ENCODE peak calls at places on chromosomes 5 and 9, in seven cellular contexts. M, T, R, F, E, Z and W are unnamed samples. For H3K27me3, the result is how much of the 10 kb centered on the place peaks cover.

GRCh38 chr9:99401826-99402225 is 179.7 kb downstream of the SEC61B start:
- DNase-seq in M (no peak), T (no peak), E (no peak), Z (no peak), F (no peak), R (no peak), W (no peak)

GRCh38 chr5:127959152-127959764 is 124.3 kb upstream of the SLC12A2 start:
- DNase-seq in R (peak), Z (peak), E (peak), M (peak), F (peak), T (peak), W (peak)

GRCh38 chr9:84207443-84208032 is 133.0 kb downstream of the SLC28A3 start:
- DNase-seq in R (no peak), F (no peak), Z (no peak), E (peak), M (no peak), T (no peak), W (no peak)

GRCh38 chr5:175513297-175513696 is 34.9 kb downstream of the SFXN1 start:
- DNase-seq in T (no peak), R (no peak), F (no peak), Z (no peak), M (no peak), E (no peak), W (no peak)

GRCh38 chr5:14435481-14435880 is 146.1 kb upstream of the OTULINL start:
- DNase-seq in Z (no peak), M (no peak), E (no peak), F (peak), R (no peak), T (no peak), W (no peak)

GRCh38 chr9:100670719-100671118 is 92.8 kb downstream of the CAVIN4 start:
- DNase-seq in R (no peak), M (no peak), Z (no peak), F (no peak), T (no peak), E (no peak), W (no peak)

GRCh38 chr9:75455444-75455921 is 367.2 kb downstream of the OSTF1 start:
- DNase-seq in M (peak), T (no peak), E (peak), Z (no peak), R (no peak), F (peak), W (peak)

GRCh38 chr5:107917983-107918382 is 247.2 kb upstream of the EFNA5 start:
- DNase-seq in Z (no peak), F (peak), T (no peak), R (no peak), M (no peak), E (no peak), W (no peak)

GRCh38 chr5:89452081-89452480 is 569.1 kb upstream of the MEF2C start:
- DNase-seq in R (no peak), Z (no peak), F (no peak), T (no peak), E (no peak), M (no peak), W (no peak)

GRCh38 chr9:104090578-104090977 is 3.5 kb upstream of the SMC2 start:
- DNase-seq in F (no peak), T (no peak), Z (no peak), R (no peak), E (no peak), M (no peak), W (no peak)

GRCh38 chr9:132354645-132355355 is at the start of gene SETX:
- DNase-seq in F (peak), M (peak), R (peak), E (peak), T (peak), Z (peak), W (peak)

GRCh38 chr9:89461302-89461701 is 36.6 kb downstream of the SEMA4D start:
- DNase-seq in Z (no peak), T (no peak), F (peak), E (no peak), M (no peak), R (no peak), W (no peak)

GRCh38 chr9:134642385-134643181 is 980 bp downstream of the COL5A1 start:
- DNase-seq in F (peak), T (peak), Z (peak), R (peak), M (peak), E (peak), W (peak)

GRCh38 chr9:68907910-68908309 is 106.0 kb downstream of the PRKACG start:
- DNase-seq in T (no peak), M (no peak), E (no peak), F (no peak), R (no peak), Z (no peak), W (no peak)

GRCh38 chr5:89377752-89378455 is 494.9 kb upstream of the MEF2C start:
- DNase-seq in F (peak), Z (no peak), M (no peak), T (no peak), E (no peak), R (no peak), W (no peak)

GRCh38 chr5:151183451-151184245 is 26.1 kb upstream of the ANXA6 start:
- DNase-seq in Z (no peak), E (no peak), R (no peak), T (no peak), F (peak), M (no peak), W (no peak)

GRCh38 chr9:79263666-79264460 is 307.9 kb upstream of the TLE4 start:
- DNase-seq in T (no peak), F (peak), R (peak), Z (no peak), E (no peak), M (peak), W (no peak)

GRCh38 chr5:110644357-110644756 is 82.1 kb downstream of the TMEM232 start:
- DNase-seq in Z (no peak), F (no peak), R (no peak), M (no peak), T (no peak), E (no peak), W (no peak)

GRCh38 chr5:67030289-67031069 is 166.1 kb downstream of the CD180 start:
- DNase-seq in E (no peak), T (no peak), F (peak), Z (no peak), R (no peak), M (no peak), W (no peak)

GRCh38 chr9:90914868-90915483 is 113.4 kb downstream of the SYK start:
- DNase-seq in R (peak), T (peak), M (peak), Z (peak), E (peak), F (peak), W (peak)

GRCh38 chr5:624118-624950 is 12.2 kb downstream of the CEP72 start:
- DNase-seq in M (no peak), Z (no peak), F (no peak), E (no peak), R (peak), T (no peak), W (no peak)

GRCh38 chr9:137168575-137168906 is 1.3 kb downstream of the LRRC26 start:
- DNase-seq in Z (no peak), E (no peak), F (peak), R (peak), T (no peak), M (no peak), W (no peak)

GRCh38 chr5:64977779-64978178 is 209.0 kb downstream of the CWC27 start:
- DNase-seq in R (no peak), Z (no peak), E (no peak), F (peak), M (no peak), T (peak), W (no peak)

GRCh38 chr5:103522586-103522985 is 40.0 kb downstream of the NUDT12 start:
- DNase-seq in E (no peak), F (peak), Z (no peak), T (no peak), R (no peak), M (no peak), W (peak)

GRCh38 chr9:126361810-126362238 is 35.2 kb downstream of the MVB12B start:
- DNase-seq in F (peak), E (no peak), M (no peak), Z (no peak), R (no peak), T (no peak), W (no peak)

GRCh38 chr9:127168756-127169506 is 46.5 kb upstream of the ANGPTL2 start:
- DNase-seq in M (no peak), T (no peak), Z (peak), F (no peak), R (no peak), E (no peak), W (no peak)

GRCh38 chr9:123338710-123339665 is 17.0 kb upstream of the CRB2 start:
- DNase-seq in M (no peak), R (no peak), E (peak), F (no peak), Z (peak), T (no peak), W (no peak)

GRCh38 chr5:74390822-74391221 is 249.7 kb downstream of the ENC1 start:
- DNase-seq in R (no peak), M (no peak), Z (no peak), F (no peak), E (no peak), T (no peak), W (no peak)

GRCh38 chr5:88256037-88256436 is 12.6 kb downstream of the TMEM161B start:
- DNase-seq in F (no peak), Z (no peak), E (no peak), T (no peak), R (no peak), M (no peak), W (no peak)
- H3K27ac ChIP-seq in F (no peak), Z (no peak), E (no peak), T (no peak), R (no peak), M (no peak), W (no peak)

GRCh38 chr5:10106285-10106684 is 143.4 kb downstream of the ATPSCKMT start:
- DNase-seq in R (no peak), Z (no peak), F (no peak), M (no peak), E (no peak), T (no peak), W (no peak)

GRCh38 chr5:10110228-10110627 is 139.5 kb downstream of the ATPSCKMT start:
- DNase-seq in E (no peak), T (no peak), M (no peak), R (no peak), Z (no peak), F (no peak), W (no peak)

GRCh38 chr5:10111575-10111974 is 138.1 kb downstream of the ATPSCKMT start:
- DNase-seq in M (no peak), E (no peak), T (no peak), R (no peak), F (peak), Z (no peak), W (no peak)

GRCh38 chr5:10103098-10103497 is 146.6 kb downstream of the ATPSCKMT start:
- DNase-seq in T (no peak), F (no peak), E (no peak), Z (no peak), R (no peak), M (no peak), W (no peak)

GRCh38 chr5:10106806-10107205 is 142.9 kb downstream of the ATPSCKMT start:
- DNase-seq in F (peak), R (no peak), E (no peak), Z (no peak), T (no peak), M (no peak), W (no peak)
- H3K27me3 ChIP-seq in F (under half), R (under half), E (under half), Z (under half), T (under half), M (under half), W (under half)

GRCh38 chr5:6599739-6600138 is 33.1 kb downstream of the NSUN2 start:
- DNase-seq in Z (no peak), F (no peak), M (no peak), R (no peak), E (no peak), T (no peak), W (no peak)

GRCh38 chr5:6598351-6598900 is 34.4 kb downstream of the NSUN2 start:
- DNase-seq in F (peak), M (no peak), R (no peak), T (no peak), Z (no peak), E (no peak), W (no peak)

GRCh38 chr5:6596388-6596787 is 36.5 kb downstream of the NSUN2 start:
- DNase-seq in E (no peak), F (no peak), M (no peak), T (no peak), Z (no peak), R (no peak), W (no peak)

GRCh38 chr5:6595405-6595804 is 37.4 kb downstream of the NSUN2 start:
- DNase-seq in T (no peak), Z (no peak), F (no peak), R (no peak), M (no peak), E (no peak), W (no peak)

GRCh38 chr5:6597557-6597956 is 35.3 kb downstream of the NSUN2 start:
- DNase-seq in T (no peak), F (no peak), Z (no peak), E (no peak), M (no peak), R (no peak), W (no peak)
- H3K27ac ChIP-seq in T (peak), F (peak), Z (no peak), E (no peak), M (peak), R (no peak), W (no peak)

DNA sequence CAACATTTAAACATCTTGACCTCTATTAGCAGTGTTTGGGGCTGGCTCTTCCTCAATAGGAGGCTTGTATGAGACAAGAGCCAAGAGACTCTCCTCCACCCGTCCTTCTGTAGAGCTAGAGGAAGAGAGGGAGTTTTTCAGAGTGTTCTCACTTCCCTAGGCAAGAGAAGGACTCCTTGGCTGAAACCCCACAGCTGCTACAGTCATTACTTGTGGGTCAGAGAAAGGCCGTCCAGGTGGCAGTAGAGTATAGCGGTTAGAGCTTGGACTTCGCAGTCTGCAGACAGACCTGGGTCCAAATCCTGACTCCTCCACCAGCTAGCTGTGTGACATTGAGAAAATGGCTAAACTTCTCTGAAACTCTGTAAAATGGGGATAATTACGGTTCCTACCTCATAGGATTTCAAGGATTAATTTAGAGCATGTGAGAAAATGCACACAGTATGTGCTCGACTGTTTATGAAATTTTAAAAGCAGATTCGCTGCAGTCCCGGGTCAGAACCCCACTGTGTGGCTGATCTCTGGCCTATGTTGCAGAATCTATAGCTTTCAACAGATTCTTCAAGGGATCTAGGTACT is 80.8 kb upstream of the ARAP3 start:
- DNase-seq in R (peak), M (no peak), F (peak), T (no peak), Z (no peak), E (peak), W (no peak)
- H3K27me3 ChIP-seq in R (under half), M (under half), F (under half), T (under half), Z (under half), E (under half), W (under half)